ENCODE peak calls at places on chromosomes 6 and 20, in six cellular contexts. Y is CD8-positive, alpha-beta T cell; L is fibroblast of lung; O is A549; N is psoas muscle; I is K562. C is an unnamed sample.

GRCh38 chr6:41747256-41748101 is at the start of gene PGC:
- DNase-seq in Y (no peak), L (no peak), O (no peak), N (no peak), I (peak), C (no peak)

GRCh38 chr6:38646166-38646565 is 6.4 kb upstream of the BTBD9 start:
- DNase-seq in Y (no peak), L (no peak), O (no peak), N (no peak), I (no peak), C (peak)

GRCh38 chr6:13181398-13181797 is 146.9 kb downstream of the TBC1D7 start:
- DNase-seq in Y (no peak), L (no peak), O (no peak), N (no peak), I (no peak), C (no peak)

GRCh38 chr20:10074513-10074912 is 39.7 kb downstream of the ANKEF1 start:
- DNase-seq in Y (no peak), L (peak), O (peak), N (peak), I (no peak), C (peak)

GRCh38 chr6:39281312-39281980 is 32.8 kb downstream of the KCNK17 start:
- DNase-seq in Y (no peak), L (no peak), O (no peak), N (no peak), I (no peak), C (no peak)

GRCh38 chr20:9503530-9504251 is 10.7 kb upstream of the LAMP5 start:
- DNase-seq in Y (no peak), L (peak), O (peak), N (no peak), I (no peak), C (no peak)

GRCh38 chr6:106025655-106026054 is 60.5 kb upstream of the PRDM1 start:
- DNase-seq in Y (no peak), L (peak), O (no peak), N (no peak), I (no peak), C (no peak)

GRCh38 chr6:156068870-156069269 is 613.2 kb upstream of the NOX3 start:
- DNase-seq in Y (no peak), L (peak), O (no peak), N (no peak), I (no peak), C (no peak)

GRCh38 chr6:80520195-80520594 is 413.7 kb downstream of the BCKDHB start:
- DNase-seq in Y (no peak), L (peak), O (no peak), N (no peak), I (no peak), C (no peak)

GRCh38 chr6:147077251-147077650 is 127.0 kb upstream of the STXBP5 start:
- DNase-seq in Y (no peak), L (no peak), O (no peak), N (no peak), I (no peak), C (no peak)

GRCh38 chr6:168125429-168126001 is 46.5 kb upstream of the FRMD1 start:
- DNase-seq in Y (peak), L (no peak), O (no peak), N (no peak), I (no peak), C (no peak)

GRCh38 chr6:43716099-43716498 is 28.5 kb upstream of the MRPS18A start:
- DNase-seq in Y (no peak), L (peak), O (no peak), N (peak), I (no peak), C (no peak)

GRCh38 chr6:106397441-106397840 is 36.9 kb downstream of the CRYBG1 start:
- DNase-seq in Y (no peak), L (no peak), O (no peak), N (no peak), I (no peak), C (no peak)

GRCh38 chr6:112839525-112839961 is 492.4 kb downstream of the RFPL4B start:
- DNase-seq in Y (no peak), L (peak), O (no peak), N (no peak), I (no peak), C (peak)

GRCh38 chr6:15399651-15400470 is 154.0 kb downstream of the JARID2 start:
- DNase-seq in Y (no peak), L (peak), O (peak), N (peak), I (peak), C (no peak)

GRCh38 chr6:41451039-41451438 is 95.1 kb upstream of the FOXP4 start:
- DNase-seq in Y (no peak), L (no peak), O (peak), N (no peak), I (peak), C (no peak)

GRCh38 chr6:166003569-166003968 is 164.1 kb downstream of the TBXT start:
- DNase-seq in Y (no peak), L (no peak), O (no peak), N (no peak), I (no peak), C (no peak)

GRCh38 chr6:145028144-145028818 is 707.0 kb downstream of the EPM2A start:
- DNase-seq in Y (no peak), L (peak), O (peak), N (no peak), I (no peak), C (peak)

GRCh38 chr6:154615483-154616025 is 105.1 kb upstream of the CNKSR3 start:
- DNase-seq in Y (no peak), L (peak), O (peak), N (peak), I (peak), C (peak)

GRCh38 chr6:13908955-13909381 is 15.8 kb upstream of the RNF182 start:
- DNase-seq in Y (no peak), L (peak), O (peak), N (no peak), I (peak), C (peak)

GRCh38 chr6:1049900-1050299 is 262.0 kb upstream of the FOXQ1 start:
- DNase-seq in Y (no peak), L (no peak), O (no peak), N (no peak), I (no peak), C (no peak)

GRCh38 chr20:56163806-56164205 is 84.7 kb upstream of the MC3R start:
- DNase-seq in Y (no peak), L (no peak), O (peak), N (no peak), I (peak), C (no peak)

GRCh38 chr6:89487864-89488263 is 54.9 kb downstream of the ANKRD6 start:
- DNase-seq in Y (no peak), L (no peak), O (no peak), N (no peak), I (no peak), C (no peak)

DNA sequence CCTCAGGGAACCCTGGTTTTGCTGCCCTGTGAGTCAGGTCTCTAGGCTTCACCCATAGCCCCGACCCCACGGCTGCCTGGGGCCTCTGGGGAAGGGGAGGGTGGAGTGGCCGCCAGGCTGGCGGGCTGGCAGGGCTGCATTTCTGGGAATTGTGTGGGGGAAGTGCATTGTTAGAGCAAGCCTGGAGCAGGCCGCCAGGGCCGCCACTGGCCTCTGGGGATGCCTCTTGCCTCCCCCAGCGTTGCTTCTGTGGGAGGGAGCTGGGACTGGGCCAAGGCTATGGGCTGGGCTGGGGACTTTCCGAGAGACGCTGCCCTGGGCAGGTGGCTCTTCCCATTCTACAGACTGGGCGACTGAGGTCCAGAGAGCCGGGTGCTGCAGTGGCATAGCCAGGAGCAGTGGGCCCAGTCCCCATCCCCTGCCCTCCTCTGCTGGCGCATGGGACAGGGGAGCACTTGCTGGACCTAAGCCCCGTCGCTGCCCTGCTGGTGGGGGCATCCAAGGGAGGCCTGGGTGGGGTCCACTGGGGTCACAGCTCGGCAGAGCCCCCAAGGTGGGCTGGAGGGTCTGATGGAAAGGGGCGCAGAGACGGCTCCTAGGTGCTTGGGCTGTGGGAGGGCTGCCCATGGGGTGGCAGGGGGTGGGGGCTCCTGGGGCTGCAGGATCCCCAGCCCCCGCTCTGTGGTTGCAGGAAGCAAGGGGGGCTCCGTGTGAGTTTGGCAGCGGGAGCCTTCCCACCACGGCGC is 6.6 kb upstream of the SOX18 start:
- DNase-seq in Y (no peak), L (no peak), O (peak), N (peak), I (no peak), C (no peak)
- H3K27ac ChIP-seq in Y (no peak), L (no peak), O (peak), N (peak), I (peak), C (no peak)

DNA sequence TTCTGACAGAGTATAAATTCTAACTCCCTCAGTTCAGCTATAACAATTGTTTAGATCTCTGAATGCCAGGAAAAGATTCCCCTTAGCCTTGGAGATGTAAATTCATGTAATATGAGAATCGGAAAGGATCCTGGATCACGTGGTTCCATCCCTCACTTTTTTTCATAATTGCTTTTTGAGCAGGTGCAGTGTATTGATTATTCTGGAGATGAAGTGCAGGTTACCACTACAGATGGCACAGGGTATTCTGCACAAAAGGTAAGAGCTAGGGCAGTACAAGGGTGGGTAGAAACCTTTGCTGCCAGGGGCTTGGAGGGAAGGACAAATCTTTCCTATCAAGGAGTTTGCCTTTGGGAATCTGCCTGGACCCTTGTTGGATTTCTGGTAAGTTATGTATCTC is 52.7 kb downstream of the KDM1B start:
- DNase-seq in Y (no peak), L (no peak), O (no peak), N (no peak), I (no peak), C (no peak)
- TF ChIP-seq CTCF in Y (no peak), L (no peak), O (no peak), N (no peak), I (no peak), C (no peak)

GRCh38 chr6:28353356-28353755 is 3.6 kb downstream of the ZKSCAN3 start:
- DNase-seq in Y (no peak), L (no peak), O (no peak), N (no peak), I (no peak), C (no peak)
- H3K27ac ChIP-seq in Y (no peak), L (no peak), O (no peak), N (peak), I (peak), C (peak)

DNA sequence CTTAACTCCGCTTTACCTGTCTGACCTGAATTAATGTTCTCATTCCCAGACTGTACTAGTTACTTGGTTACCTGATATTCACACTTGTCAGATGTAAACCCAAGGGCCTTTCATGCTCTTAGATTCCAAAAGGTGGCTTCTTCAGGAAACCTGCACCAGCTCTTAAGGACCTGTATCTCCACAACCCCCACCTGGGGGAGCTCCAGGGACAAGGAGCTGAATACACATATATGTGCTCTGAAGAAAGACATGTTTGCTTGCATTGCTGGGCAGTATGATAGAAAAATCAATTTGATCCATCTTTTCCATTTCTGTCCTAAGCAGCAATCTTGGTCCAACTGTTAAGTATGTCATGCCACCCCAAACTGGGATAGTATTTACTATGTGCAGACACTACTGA is 64.8 kb upstream of the POU3F2 start:
- DNase-seq in Y (no peak), L (no peak), O (peak), N (no peak), I (peak), C (peak)
- TF ChIP-seq CTCF in Y (no peak), L (no peak), O (no peak), N (no peak), I (peak), C (no peak)

DNA sequence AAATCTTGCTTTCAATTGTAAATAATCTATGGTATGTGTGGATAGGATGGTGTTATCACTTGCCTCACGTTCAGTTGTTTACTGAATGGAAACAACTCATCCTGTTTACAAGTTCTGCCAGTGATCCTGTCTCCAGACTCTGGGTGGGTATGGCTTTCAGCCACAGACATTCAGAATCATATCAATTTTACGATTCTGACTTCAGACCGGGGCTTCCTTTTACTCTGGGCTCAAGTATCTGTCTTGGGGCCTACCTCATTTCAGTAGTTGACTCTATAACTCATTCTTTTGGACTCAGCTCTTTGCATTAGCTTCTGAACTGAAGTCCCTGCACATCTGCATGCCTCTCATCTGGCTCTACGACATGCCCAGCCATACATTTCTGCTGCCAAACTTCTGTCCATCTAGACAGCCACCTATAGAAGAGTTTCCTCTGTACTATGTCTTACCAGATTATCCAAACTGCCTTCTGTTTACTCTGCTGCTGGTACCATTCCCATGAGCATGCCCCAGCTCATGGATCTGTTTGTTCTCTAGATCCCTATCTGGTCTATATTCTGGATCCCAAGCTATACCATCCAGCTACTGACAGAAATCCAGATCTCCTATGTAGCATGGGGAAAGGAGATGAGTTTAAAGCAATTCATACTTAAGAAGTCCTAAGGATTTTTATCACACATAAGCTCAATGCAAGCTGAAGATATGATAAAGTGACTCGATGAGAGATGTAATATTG is 34.3 kb downstream of the FYN start:
- DNase-seq in Y (no peak), L (no peak), O (no peak), N (no peak), I (no peak), C (no peak)
- H3K27ac ChIP-seq in Y (no peak), L (no peak), O (no peak), N (no peak), I (no peak), C (no peak)

GRCh38 chr6:161232001-161232400 is 41.9 kb downstream of the AGPAT4 start:
- DNase-seq in Y (no peak), L (no peak), O (no peak), N (no peak), I (no peak), C (no peak)
- TF ChIP-seq CTCF in Y (no peak), L (no peak), O (no peak), N (no peak), I (no peak), C (no peak)

GRCh38 chr20:63574156-63574828 is at the start of gene HELZ2:
- DNase-seq in Y (peak), L (peak), O (no peak), N (peak), I (peak), C (peak)

GRCh38 chr20:63576311-63576710 is 2.3 kb upstream of the HELZ2 start:
- DNase-seq in Y (no peak), L (no peak), O (no peak), N (no peak), I (no peak), C (no peak)

GRCh38 chr20:63573739-63574131 is 304 bp downstream of the HELZ2 start:
- DNase-seq in Y (no peak), L (no peak), O (no peak), N (no peak), I (no peak), C (no peak)

GRCh38 chr20:63572788-63573738 is 976 bp downstream of the HELZ2 start:
- DNase-seq in Y (no peak), L (no peak), O (peak), N (no peak), I (peak), C (no peak)

DNA sequence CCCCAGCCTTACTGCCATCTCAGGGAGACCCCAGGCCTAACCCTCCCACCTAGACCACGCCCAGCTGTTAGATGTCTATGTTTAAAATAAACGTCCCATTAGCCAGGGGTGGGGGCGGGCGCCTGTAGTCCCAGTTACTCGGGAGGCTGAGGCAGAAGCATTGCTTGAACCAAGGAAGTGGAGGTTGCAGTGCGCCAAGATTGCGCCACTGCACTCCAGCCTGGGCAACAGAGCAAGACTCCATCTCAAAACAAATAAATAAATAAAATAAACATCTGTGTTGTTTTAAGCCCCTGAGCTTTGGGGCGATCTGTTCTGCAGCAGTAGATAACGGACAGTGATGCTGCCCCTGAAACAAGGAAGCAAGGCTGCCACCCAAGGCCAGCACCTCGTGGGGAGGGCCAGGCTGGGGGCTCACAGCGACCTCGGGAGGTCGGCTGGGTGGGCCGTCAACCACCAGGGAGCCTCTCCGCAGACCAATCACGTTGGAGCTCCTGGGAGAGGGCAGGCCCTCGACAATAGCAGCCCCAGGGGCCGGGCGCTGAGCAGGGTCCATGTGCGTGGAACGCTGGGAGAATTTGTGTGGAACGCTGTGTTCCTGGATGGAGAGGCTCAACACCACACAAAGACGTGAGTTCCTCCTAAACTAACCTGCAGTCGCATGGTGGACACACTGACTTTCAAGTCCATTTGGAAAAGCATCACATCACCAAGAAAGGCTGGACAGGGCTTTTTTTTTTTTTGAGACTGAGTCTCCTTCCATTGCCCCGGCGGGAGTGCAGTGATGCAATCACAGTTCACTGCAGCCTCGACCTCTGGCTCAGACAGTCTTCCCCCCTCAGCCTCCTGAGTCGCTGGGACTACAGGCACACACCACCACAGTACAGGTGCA is 1.0 kb upstream of the HELZ2 start:
- DNase-seq in Y (no peak), L (peak), O (no peak), N (peak), I (no peak), C (no peak)
- H3K27ac ChIP-seq in Y (no peak), L (peak), O (peak), N (no peak), I (no peak), C (peak)

GRCh38 chr20:7108929-7109328 is 341.4 kb downstream of the BMP2 start:
- DNase-seq in Y (no peak), L (no peak), O (no peak), N (no peak), I (no peak), C (no peak)

DNA sequence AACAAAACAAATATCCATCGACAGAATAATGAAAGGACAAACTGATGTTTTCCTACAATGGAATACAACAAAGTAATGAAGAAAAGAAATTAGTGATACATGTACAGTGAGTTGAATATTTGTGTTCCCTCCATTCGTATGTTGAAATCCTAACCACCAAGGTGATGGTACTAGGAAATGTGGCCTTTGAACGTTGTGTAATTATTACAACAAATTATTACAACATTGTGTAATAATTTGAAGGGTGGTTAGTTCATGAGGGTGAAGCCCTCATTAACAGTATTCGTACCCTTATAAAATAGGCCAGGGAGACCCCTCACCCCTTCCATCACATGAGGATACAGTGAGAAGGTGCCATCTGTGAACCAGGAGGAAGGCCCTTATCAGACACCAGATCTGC is 339.4 kb downstream of the BMP2 start:
- DNase-seq in Y (no peak), L (no peak), O (no peak), N (no peak), I (no peak), C (no peak)
- TF ChIP-seq CTCF in Y (no peak), L (no peak), O (no peak), N (no peak), I (no peak), C (no peak)

GRCh38 chr6:158818580-158819212 is 472 bp downstream of the EZR start:
- DNase-seq in Y (peak), L (peak), O (peak), N (peak), I (peak), C (peak)
- H3K27ac ChIP-seq in Y (peak), L (peak), O (peak), N (peak), I (peak), C (peak)

GRCh38 chr20:32470025-32470861 is 112.1 kb downstream of the ASXL1 start:
- DNase-seq in Y (no peak), L (peak), O (peak), N (peak), I (peak), C (no peak)
- TF ChIP-seq CTCF in Y (no peak), L (no peak), O (peak), N (peak), I (peak), C (no peak)

C was measured in RWPE1.